ENCODE peak calls at places on chromosomes 5 and 9, in four cellular contexts. C is WTC11, A is K562, H is GM12878. K is an unnamed sample.

GRCh38 chr9:111762546-111762945 is 32.2 kb downstream of the SHOC1 start:
- DNase-seq in C (no peak), A (no peak), H (no peak), K (no peak)

GRCh38 chr5:19179561-19179960 is 808.4 kb downstream of the CDH18 start:
- DNase-seq in C (no peak), A (peak; percentile 5), H (no peak), K (no peak)

GRCh38 chr5:171494452-171495121 is 75.1 kb downstream of the FGF18 start:
- DNase-seq in C (peak; percentile 64), A (peak; percentile 89), H (no peak), K (peak; percentile 86)

GRCh38 chr5:158590936-158591863 is 508.5 kb downstream of the EBF1 start:
- DNase-seq in C (peak; percentile 45), A (no peak), H (no peak), K (peak; percentile 64)

GRCh38 chr9:88092699-88093359 is 45.4 kb downstream of the SPATA31C2 start:
- DNase-seq in C (no peak), A (no peak), H (no peak), K (no peak)

GRCh38 chr5:75236322-75237316 is at the start of gene ANKRD31:
- DNase-seq in C (peak; percentile 76), A (peak; percentile 91), H (peak; percentile 42), K (peak; percentile 96)

GRCh38 chr9:130043654-130044623 is 950 bp upstream of the FNBP1 start:
- DNase-seq in C (peak; percentile 32), A (peak; percentile 77), H (no peak), K (peak; percentile 42)

GRCh38 chr9:28301281-28301680 is 728.0 kb upstream of the C9orf72 start:
- DNase-seq in C (no peak), A (no peak), H (no peak), K (no peak)

GRCh38 chr5:59893436-59894227 is at the start of gene PDE4D:
- DNase-seq in C (peak; percentile 87), A (no peak), H (no peak), K (peak; percentile 83)

GRCh38 chr5:151757233-151758140 is 944 bp downstream of the ATOX1 start:
- DNase-seq in C (no peak), A (peak; percentile 50), H (no peak), K (no peak)

GRCh38 chr9:99140685-99141314 is 35.9 kb downstream of the TGFBR1 start:
- DNase-seq in C (peak; percentile 55), A (peak; percentile 70), H (no peak), K (peak; percentile 46)

GRCh38 chr9:6076856-6077255 is 61.4 kb upstream of the RANBP6 start:
- DNase-seq in C (no peak), A (no peak), H (no peak), K (no peak)

GRCh38 chr5:59256331-59256730 is 637.2 kb downstream of the PDE4D start:
- DNase-seq in C (no peak), A (no peak), H (no peak), K (no peak)

GRCh38 chr5:137498736-137499505 is at the start of gene SPOCK1:
- DNase-seq in C (peak; percentile 78), A (peak; percentile 67), H (no peak), K (peak; percentile 94)

GRCh38 chr9:70805953-70806352 is 315.5 kb downstream of the TRPM3 start:
- DNase-seq in C (no peak), A (no peak), H (no peak), K (no peak)

GRCh38 chr5:2201011-2201410 is 318.3 kb upstream of the IRX4 start:
- DNase-seq in C (no peak), A (no peak), H (no peak), K (no peak)

GRCh38 chr5:122078116-122078865 is at the start of gene LOX:
- DNase-seq in C (peak; percentile 48), A (no peak), H (no peak), K (peak; percentile 54)

GRCh38 chr9:34484678-34485077 is 26.1 kb downstream of the DNAI1 start:
- DNase-seq in C (no peak), A (no peak), H (no peak), K (no peak)

GRCh38 chr5:157540707-157541451 is 34.7 kb downstream of the ADAM19 start:
- DNase-seq in C (no peak), A (peak; percentile 16), H (peak; percentile 87), K (peak; percentile 37)

GRCh38 chr9:75235632-75236031 is 147.3 kb downstream of the OSTF1 start:
- DNase-seq in C (no peak), A (peak; percentile 7), H (no peak), K (no peak)

GRCh38 chr5:62312036-62312435 is 6.0 kb downstream of the KIF2A start:
- DNase-seq in C (no peak), A (no peak), H (no peak), K (no peak)

GRCh38 chr5:133236541-133236951 is 184.7 kb downstream of the HSPA4 start:
- DNase-seq in C (no peak), A (peak; percentile 14), H (no peak), K (no peak)

GRCh38 chr9:124045076-124045829 is 33.7 kb downstream of the LHX2 start:
- DNase-seq in C (peak; percentile 39), A (peak; percentile 36), H (no peak), K (peak; percentile 83)

GRCh38 chr5:173456751-173457171 is 128.5 kb upstream of the STC2 start:
- DNase-seq in C (no peak), A (no peak), H (no peak), K (no peak)

GRCh38 chr5:56446728-56447127 is 213.6 kb upstream of the ANKRD55 start:
- DNase-seq in C (no peak), A (no peak), H (no peak), K (no peak)

GRCh38 chr9:31119882-31120481 is 1264.5 kb upstream of the ACO1 start:
- DNase-seq in C (peak; percentile 16), A (no peak), H (no peak), K (peak; percentile 2)

GRCh38 chr9:131420913-131421312 is 27.0 kb downstream of the PRRC2B start:
- DNase-seq in C (no peak), A (no peak), H (no peak), K (peak; percentile 44)

GRCh38 chr5:35656721-35657120 is 39.1 kb downstream of the SPEF2 start:
- DNase-seq in C (no peak), A (no peak), H (no peak), K (no peak)

GRCh38 chr9:70678153-70678552 is 263.7 kb upstream of the KLF9 start:
- DNase-seq in C (no peak), A (no peak), H (no peak), K (no peak)

GRCh38 chr5:55497712-55498111 is 37.1 kb downstream of the PLPP1 start:
- DNase-seq in C (no peak), A (no peak), H (no peak), K (no peak)

GRCh38 chr5:9052421-9052820 is 493.5 kb downstream of the SEMA5A start:
- DNase-seq in C (no peak), A (no peak), H (no peak), K (no peak)

GRCh38 chr9:128382261-128382660 is 11.1 kb downstream of the URM1 start:
- DNase-seq in C (no peak), A (no peak), H (no peak), K (peak; percentile 38)

GRCh38 chr9:120389300-120389699 is 190.7 kb downstream of the CDK5RAP2 start:
- DNase-seq in C (no peak), A (no peak), H (no peak), K (no peak)

GRCh38 chr9:109270971-109271900 is 49.6 kb downstream of the EPB41L4B start:
- DNase-seq in C (no peak), A (no peak), H (no peak), K (peak; percentile 49)

GRCh38 chr5:154583545-154584168 is 105.6 kb upstream of the HAND1 start:
- DNase-seq in C (no peak), A (no peak), H (no peak), K (no peak)

GRCh38 chr9:18442629-18443491 is 31.1 kb upstream of the ADAMTSL1 start:
- DNase-seq in C (peak; percentile 78), A (peak; percentile 38), H (no peak), K (peak; percentile 62)
- TF ChIP-seq CTCF in C (peak; percentile 81), A (peak; percentile 62), H (peak; percentile 92), K (peak; percentile 97)

DNA sequence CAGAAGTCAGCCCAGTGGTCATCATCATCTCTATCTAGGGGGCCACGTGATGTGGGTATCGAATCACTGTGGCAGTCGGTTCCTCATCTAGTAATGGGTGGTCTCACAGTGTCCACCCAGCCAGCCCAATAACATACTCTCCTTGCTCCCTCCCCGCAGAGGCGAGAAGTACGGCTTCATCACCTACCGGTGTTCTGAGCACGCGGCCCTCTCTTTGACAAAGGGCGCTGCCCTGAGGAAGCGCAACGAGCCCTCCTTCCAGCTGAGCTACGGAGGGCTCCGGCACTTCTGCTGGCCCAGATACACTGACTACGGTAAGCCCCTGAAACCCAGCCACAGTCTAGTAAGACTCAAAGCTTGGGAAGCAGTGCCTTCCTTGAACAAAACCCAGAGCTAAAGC is 99.0 kb downstream of the PDE6A start:
- DNase-seq in C (no peak), A (no peak), H (no peak), K (no peak)
- TF ChIP-seq USF1 in C (no peak), A (no peak), H (no peak), K (no peak)

GRCh38 chr9:116855881-116856662 is 169.0 kb downstream of the TRIM32 start:
- DNase-seq in C (no peak), A (no peak), H (no peak), K (no peak)
- TF ChIP-seq CTCF in C (no peak), A (no peak), H (no peak), K (no peak)

DNA sequence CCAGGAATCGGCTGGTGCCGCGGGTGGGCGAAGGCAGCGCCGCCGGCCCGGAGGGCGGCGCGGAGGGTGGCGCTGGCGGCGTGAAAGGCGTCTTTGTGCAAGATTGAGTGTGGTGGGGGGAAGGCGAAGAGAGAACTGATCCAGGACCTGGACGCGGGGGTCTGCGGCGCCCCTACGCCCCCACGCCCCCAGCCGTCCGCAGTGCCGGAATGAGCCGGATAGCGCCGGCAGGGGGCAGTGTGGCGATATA is 4.5 kb upstream of the RGMB start:
- DNase-seq in C (peak; percentile 75), A (no peak), H (no peak), K (peak; percentile 83)
- TF ChIP-seq USF1 in C (no peak), A (no peak), H (no peak), K (no peak)

DNA sequence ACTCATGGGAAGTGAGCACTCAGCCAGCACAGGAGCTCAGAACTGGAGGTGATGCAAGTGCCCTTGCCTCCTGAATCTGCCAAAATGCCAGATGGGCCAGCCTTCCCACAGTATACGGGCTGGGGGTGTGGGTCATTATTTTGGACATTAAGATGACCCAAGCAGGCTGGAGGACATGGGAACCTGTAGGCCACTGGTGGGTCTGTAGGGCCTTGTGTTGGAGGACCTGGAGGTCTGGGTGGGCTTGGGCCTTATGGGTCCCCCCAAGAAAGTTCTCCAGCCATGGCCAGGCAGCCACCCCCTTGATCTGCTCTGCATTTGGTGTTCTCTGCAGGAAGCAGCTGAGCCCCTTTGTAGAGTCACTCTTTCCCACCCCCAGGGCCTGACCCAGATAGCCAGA is 71.0 kb upstream of the ANGPTL2 start:
- DNase-seq in C (no peak), A (no peak), H (no peak), K (no peak)
- TF ChIP-seq CTCF in C (no peak), A (no peak), H (no peak), K (no peak)